ENCODE peak calls at places on chromosomes 5 and 9, in four cellular contexts. One of them, this sample, is unnamed.

GRCh38 chr5:128693779-128694178 is 155.7 kb upstream of the FBN2 start:
- DNase-seq in CD4-positive, alpha-beta T cell: no peak
- DNase-seq in effector memory CD4-positive, alpha-beta T cell: no peak
- DNase-seq in activated effector memory CD4-positive, alpha-beta T cell treated with Interleukin-2 at 50 U/mL for 16 hours: no peak
- DNase-seq in this sample: no peak

GRCh38 chr5:39064450-39064849 is 9.7 kb downstream of the RICTOR start:
- DNase-seq in CD4-positive, alpha-beta T cell: no peak
- DNase-seq in activated effector memory CD4-positive, alpha-beta T cell treated with Interleukin-2 at 50 U/mL for 16 hours: no peak
- DNase-seq in effector memory CD4-positive, alpha-beta T cell: no peak
- DNase-seq in this sample: no peak

GRCh38 chr5:142537938-142538337 is 148.0 kb downstream of the FGF1 start:
- DNase-seq in effector memory CD4-positive, alpha-beta T cell: no peak
- DNase-seq in activated effector memory CD4-positive, alpha-beta T cell treated with Interleukin-2 at 50 U/mL for 16 hours: no peak
- DNase-seq in CD4-positive, alpha-beta T cell: no peak
- DNase-seq in this sample: peak

GRCh38 chr5:132294728-132295504 is 722 bp downstream of the SLC22A4 start:
- DNase-seq in effector memory CD4-positive, alpha-beta T cell: peak
- DNase-seq in CD4-positive, alpha-beta T cell: peak
- DNase-seq in activated effector memory CD4-positive, alpha-beta T cell treated with Interleukin-2 at 50 U/mL for 16 hours: peak
- DNase-seq in this sample: peak

GRCh38 chr9:35919212-35920003 is 10.1 kb downstream of the SPAAR start:
- DNase-seq in effector memory CD4-positive, alpha-beta T cell: no peak
- DNase-seq in activated effector memory CD4-positive, alpha-beta T cell treated with Interleukin-2 at 50 U/mL for 16 hours: no peak
- DNase-seq in CD4-positive, alpha-beta T cell: no peak
- DNase-seq in this sample: no peak

GRCh38 chr5:72122619-72123018 is 15.3 kb downstream of the MAP1B start:
- DNase-seq in activated effector memory CD4-positive, alpha-beta T cell treated with Interleukin-2 at 50 U/mL for 16 hours: no peak
- DNase-seq in CD4-positive, alpha-beta T cell: no peak
- DNase-seq in effector memory CD4-positive, alpha-beta T cell: no peak
- DNase-seq in this sample: no peak

GRCh38 chr9:122562134-122562760 is 9.3 kb downstream of the OR1N2 start:
- DNase-seq in effector memory CD4-positive, alpha-beta T cell: no peak
- DNase-seq in activated effector memory CD4-positive, alpha-beta T cell treated with Interleukin-2 at 50 U/mL for 16 hours: no peak
- DNase-seq in CD4-positive, alpha-beta T cell: no peak
- DNase-seq in this sample: no peak

GRCh38 chr5:156475831-156476551 is 149.0 kb downstream of the SGCD start:
- DNase-seq in CD4-positive, alpha-beta T cell: no peak
- DNase-seq in activated effector memory CD4-positive, alpha-beta T cell treated with Interleukin-2 at 50 U/mL for 16 hours: no peak
- DNase-seq in effector memory CD4-positive, alpha-beta T cell: no peak
- DNase-seq in this sample: peak

GRCh38 chr9:114448706-114449105 is 56.6 kb downstream of the WHRN start:
- DNase-seq in effector memory CD4-positive, alpha-beta T cell: no peak
- DNase-seq in activated effector memory CD4-positive, alpha-beta T cell treated with Interleukin-2 at 50 U/mL for 16 hours: no peak
- DNase-seq in CD4-positive, alpha-beta T cell: no peak
- DNase-seq in this sample: no peak

GRCh38 chr5:139660916-139661814 is 13.0 kb downstream of the CXXC5 start:
- DNase-seq in CD4-positive, alpha-beta T cell: no peak
- DNase-seq in effector memory CD4-positive, alpha-beta T cell: no peak
- DNase-seq in activated effector memory CD4-positive, alpha-beta T cell treated with Interleukin-2 at 50 U/mL for 16 hours: no peak
- DNase-seq in this sample: peak

GRCh38 chr9:131500377-131500776 is 2.3 kb upstream of the POMT1 start:
- DNase-seq in CD4-positive, alpha-beta T cell: peak
- DNase-seq in activated effector memory CD4-positive, alpha-beta T cell treated with Interleukin-2 at 50 U/mL for 16 hours: peak
- DNase-seq in effector memory CD4-positive, alpha-beta T cell: peak
- DNase-seq in this sample: peak

GRCh38 chr5:370311-370958 is 48.9 kb downstream of the AHRR start:
- DNase-seq in activated effector memory CD4-positive, alpha-beta T cell treated with Interleukin-2 at 50 U/mL for 16 hours: no peak
- DNase-seq in CD4-positive, alpha-beta T cell: no peak
- DNase-seq in effector memory CD4-positive, alpha-beta T cell: no peak
- DNase-seq in this sample: no peak

GRCh38 chr5:38697013-38697412 is 140.6 kb upstream of the LIFR start:
- DNase-seq in CD4-positive, alpha-beta T cell: no peak
- DNase-seq in effector memory CD4-positive, alpha-beta T cell: no peak
- DNase-seq in activated effector memory CD4-positive, alpha-beta T cell treated with Interleukin-2 at 50 U/mL for 16 hours: no peak
- DNase-seq in this sample: no peak

GRCh38 chr5:44697025-44697424 is 111.7 kb upstream of the MRPS30 start:
- DNase-seq in CD4-positive, alpha-beta T cell: no peak
- DNase-seq in effector memory CD4-positive, alpha-beta T cell: no peak
- DNase-seq in activated effector memory CD4-positive, alpha-beta T cell treated with Interleukin-2 at 50 U/mL for 16 hours: no peak
- DNase-seq in this sample: no peak

GRCh38 chr9:82645591-82645990 is 417.4 kb downstream of the RASEF start:
- DNase-seq in effector memory CD4-positive, alpha-beta T cell: no peak
- DNase-seq in activated effector memory CD4-positive, alpha-beta T cell treated with Interleukin-2 at 50 U/mL for 16 hours: no peak
- DNase-seq in CD4-positive, alpha-beta T cell: no peak
- DNase-seq in this sample: peak

GRCh38 chr9:126708178-126708577 is 94.5 kb downstream of the LMX1B start:
- DNase-seq in activated effector memory CD4-positive, alpha-beta T cell treated with Interleukin-2 at 50 U/mL for 16 hours: no peak
- DNase-seq in CD4-positive, alpha-beta T cell: no peak
- DNase-seq in effector memory CD4-positive, alpha-beta T cell: no peak
- DNase-seq in this sample: no peak

GRCh38 chr5:113215401-113216060 is 219.3 kb downstream of the TSSK1B start:
- DNase-seq in CD4-positive, alpha-beta T cell: no peak
- DNase-seq in effector memory CD4-positive, alpha-beta T cell: no peak
- DNase-seq in activated effector memory CD4-positive, alpha-beta T cell treated with Interleukin-2 at 50 U/mL for 16 hours: no peak
- DNase-seq in this sample: no peak

GRCh38 chr5:10243660-10244240 is 5.9 kb downstream of the ATPSCKMT start:
- DNase-seq in effector memory CD4-positive, alpha-beta T cell: no peak
- DNase-seq in activated effector memory CD4-positive, alpha-beta T cell treated with Interleukin-2 at 50 U/mL for 16 hours: no peak
- DNase-seq in CD4-positive, alpha-beta T cell: no peak
- DNase-seq in this sample: no peak

GRCh38 chr5:126107381-126107780 is 315.8 kb upstream of the GRAMD2B start:
- DNase-seq in CD4-positive, alpha-beta T cell: no peak
- DNase-seq in activated effector memory CD4-positive, alpha-beta T cell treated with Interleukin-2 at 50 U/mL for 16 hours: no peak
- DNase-seq in effector memory CD4-positive, alpha-beta T cell: no peak
- DNase-seq in this sample: no peak

GRCh38 chr5:77952811-77953210 is 176.7 kb upstream of the TBCA start:
- DNase-seq in effector memory CD4-positive, alpha-beta T cell: no peak
- DNase-seq in activated effector memory CD4-positive, alpha-beta T cell treated with Interleukin-2 at 50 U/mL for 16 hours: no peak
- DNase-seq in CD4-positive, alpha-beta T cell: no peak
- DNase-seq in this sample: no peak

GRCh38 chr5:108727154-108727638 is 20.5 kb upstream of the FER start:
- DNase-seq in effector memory CD4-positive, alpha-beta T cell: no peak
- DNase-seq in activated effector memory CD4-positive, alpha-beta T cell treated with Interleukin-2 at 50 U/mL for 16 hours: no peak
- DNase-seq in CD4-positive, alpha-beta T cell: no peak
- DNase-seq in this sample: peak

GRCh38 chr5:164362021-164362420 is 856.6 kb downstream of the MAT2B start:
- DNase-seq in CD4-positive, alpha-beta T cell: no peak
- DNase-seq in activated effector memory CD4-positive, alpha-beta T cell treated with Interleukin-2 at 50 U/mL for 16 hours: no peak
- DNase-seq in effector memory CD4-positive, alpha-beta T cell: no peak
- DNase-seq in this sample: no peak

GRCh38 chr5:125914471-125914870 is 508.7 kb upstream of the GRAMD2B start:
- DNase-seq in CD4-positive, alpha-beta T cell: no peak
- DNase-seq in activated effector memory CD4-positive, alpha-beta T cell treated with Interleukin-2 at 50 U/mL for 16 hours: no peak
- DNase-seq in effector memory CD4-positive, alpha-beta T cell: no peak
- DNase-seq in this sample: no peak

GRCh38 chr9:70881321-70881720 is 240.1 kb downstream of the TRPM3 start:
- DNase-seq in CD4-positive, alpha-beta T cell: no peak
- DNase-seq in effector memory CD4-positive, alpha-beta T cell: no peak
- DNase-seq in activated effector memory CD4-positive, alpha-beta T cell treated with Interleukin-2 at 50 U/mL for 16 hours: no peak
- DNase-seq in this sample: no peak

GRCh38 chr5:134177197-134178171 is 734 bp upstream of the SKP1 start:
- DNase-seq in CD4-positive, alpha-beta T cell: no peak
- DNase-seq in effector memory CD4-positive, alpha-beta T cell: no peak
- DNase-seq in activated effector memory CD4-positive, alpha-beta T cell treated with Interleukin-2 at 50 U/mL for 16 hours: no peak
- DNase-seq in this sample: peak

GRCh38 chr9:77177894-77178794 is 810 bp downstream of the VPS13A start:
- DNase-seq in effector memory CD4-positive, alpha-beta T cell: peak
- DNase-seq in activated effector memory CD4-positive, alpha-beta T cell treated with Interleukin-2 at 50 U/mL for 16 hours: peak
- DNase-seq in CD4-positive, alpha-beta T cell: peak
- DNase-seq in this sample: peak

GRCh38 chr5:126599499-126599898 is 1.2 kb upstream of the PHAX start:
- DNase-seq in effector memory CD4-positive, alpha-beta T cell: no peak
- DNase-seq in CD4-positive, alpha-beta T cell: no peak
- DNase-seq in activated effector memory CD4-positive, alpha-beta T cell treated with Interleukin-2 at 50 U/mL for 16 hours: no peak
- DNase-seq in this sample: no peak

GRCh38 chr5:157892974-157893373 is 34.0 kb upstream of the CLINT1 start:
- DNase-seq in CD4-positive, alpha-beta T cell: no peak
- DNase-seq in activated effector memory CD4-positive, alpha-beta T cell treated with Interleukin-2 at 50 U/mL for 16 hours: no peak
- DNase-seq in effector memory CD4-positive, alpha-beta T cell: no peak
- DNase-seq in this sample: no peak

GRCh38 chr5:31197183-31197582 is 3.7 kb downstream of the CDH6 start:
- DNase-seq in CD4-positive, alpha-beta T cell: no peak
- DNase-seq in activated effector memory CD4-positive, alpha-beta T cell treated with Interleukin-2 at 50 U/mL for 16 hours: no peak
- DNase-seq in effector memory CD4-positive, alpha-beta T cell: no peak
- DNase-seq in this sample: no peak

GRCh38 chr5:127027539-127027938 is 2.8 kb downstream of the MARCHF3 start:
- DNase-seq in effector memory CD4-positive, alpha-beta T cell: no peak
- DNase-seq in activated effector memory CD4-positive, alpha-beta T cell treated with Interleukin-2 at 50 U/mL for 16 hours: no peak
- DNase-seq in CD4-positive, alpha-beta T cell: no peak
- DNase-seq in this sample: no peak

GRCh38 chr5:78843436-78843835 is 141.7 kb downstream of the ARSB start:
- DNase-seq in effector memory CD4-positive, alpha-beta T cell: no peak
- DNase-seq in activated effector memory CD4-positive, alpha-beta T cell treated with Interleukin-2 at 50 U/mL for 16 hours: no peak
- DNase-seq in CD4-positive, alpha-beta T cell: no peak
- DNase-seq in this sample: no peak

GRCh38 chr9:37967272-37967581 is 63.3 kb upstream of the SLC25A51 start:
- DNase-seq in effector memory CD4-positive, alpha-beta T cell: no peak
- DNase-seq in activated effector memory CD4-positive, alpha-beta T cell treated with Interleukin-2 at 50 U/mL for 16 hours: no peak
- DNase-seq in CD4-positive, alpha-beta T cell: no peak
- DNase-seq in this sample: peak

GRCh38 chr9:136785956-136786355 is 5.2 kb upstream of the TMEM141 start:
- DNase-seq in activated effector memory CD4-positive, alpha-beta T cell treated with Interleukin-2 at 50 U/mL for 16 hours: no peak
- DNase-seq in CD4-positive, alpha-beta T cell: no peak
- DNase-seq in effector memory CD4-positive, alpha-beta T cell: no peak
- DNase-seq in this sample: no peak

GRCh38 chr5:112419596-112420110 is 576 bp upstream of the EPB41L4A start:
- DNase-seq in CD4-positive, alpha-beta T cell: no peak
- DNase-seq in effector memory CD4-positive, alpha-beta T cell: no peak
- DNase-seq in activated effector memory CD4-positive, alpha-beta T cell treated with Interleukin-2 at 50 U/mL for 16 hours: no peak
- DNase-seq in this sample: peak

GRCh38 chr9:2876726-2877125 is 32.8 kb upstream of the PUM3 start:
- DNase-seq in CD4-positive, alpha-beta T cell: no peak
- DNase-seq in effector memory CD4-positive, alpha-beta T cell: no peak
- DNase-seq in activated effector memory CD4-positive, alpha-beta T cell treated with Interleukin-2 at 50 U/mL for 16 hours: no peak
- DNase-seq in this sample: no peak

GRCh38 chr9:76619645-76620044 is 144.6 kb upstream of the PCA3 start:
- DNase-seq in CD4-positive, alpha-beta T cell: no peak
- DNase-seq in effector memory CD4-positive, alpha-beta T cell: no peak
- DNase-seq in activated effector memory CD4-positive, alpha-beta T cell treated with Interleukin-2 at 50 U/mL for 16 hours: no peak
- DNase-seq in this sample: no peak

GRCh38 chr9:120885968-120886367 is 9.0 kb upstream of the PHF19 start:
- DNase-seq in activated effector memory CD4-positive, alpha-beta T cell treated with Interleukin-2 at 50 U/mL for 16 hours: no peak
- DNase-seq in CD4-positive, alpha-beta T cell: no peak
- DNase-seq in effector memory CD4-positive, alpha-beta T cell: no peak
- DNase-seq in this sample: no peak

GRCh38 chr9:135575995-135576631 is 14.6 kb downstream of the PAEP start:
- DNase-seq in effector memory CD4-positive, alpha-beta T cell: no peak
- DNase-seq in CD4-positive, alpha-beta T cell: no peak
- DNase-seq in activated effector memory CD4-positive, alpha-beta T cell treated with Interleukin-2 at 50 U/mL for 16 hours: no peak
- DNase-seq in this sample: no peak

GRCh38 chr5:94218374-94218773 is 400.0 kb downstream of the KIAA0825 start:
- DNase-seq in CD4-positive, alpha-beta T cell: no peak
- DNase-seq in activated effector memory CD4-positive, alpha-beta T cell treated with Interleukin-2 at 50 U/mL for 16 hours: no peak
- DNase-seq in effector memory CD4-positive, alpha-beta T cell: no peak
- DNase-seq in this sample: no peak

This sample was measured in RWPE1.